ENCODE peak calls at places on chromosomes 13 and 19, in five cellular contexts. U, A, X, V and I are unnamed samples.

GRCh38 chr19:6480843-6481415 is 658 bp downstream of the DENND1C start:
- DNase-seq in U (no peak), A (no peak), X (no peak), V (no peak), I (peak; percentile 19)

GRCh38 chr13:44903596-44903995 is 85.7 kb downstream of the NUFIP1 start:
- DNase-seq in U (peak; percentile 96), A (no peak), X (no peak), V (peak; percentile 16), I (no peak)

GRCh38 chr13:71979616-71980015 is 112.6 kb upstream of the DACH1 start:
- DNase-seq in U (no peak), A (no peak), X (no peak), V (no peak), I (peak; percentile 2)

GRCh38 chr19:6971366-6971765 is 49.9 kb downstream of the MBD3L2B start:
- DNase-seq in U (no peak), A (no peak), X (no peak), V (no peak), I (no peak)

GRCh38 chr13:25980255-25980654 is 71.6 kb downstream of the SHISA2 start:
- DNase-seq in U (no peak), A (no peak), X (no peak), V (peak; percentile 9), I (peak; percentile 78)

GRCh38 chr19:3034194-3034844 is 5.2 kb upstream of the TLE2 start:
- DNase-seq in U (no peak), A (no peak), X (no peak), V (no peak), I (no peak)

GRCh38 chr19:15101479-15102082 is 5.6 kb upstream of the SYDE1 start:
- DNase-seq in U (no peak), A (peak; percentile 27), X (peak; percentile 58), V (no peak), I (peak; percentile 77)

GRCh38 chr19:18097217-18097992 is at the start of gene MAST3:
- DNase-seq in U (peak; percentile 92), A (peak; percentile 93), X (peak; percentile 90), V (peak; percentile 81), I (peak; percentile 100)

GRCh38 chr13:77478645-77478997 is 56.9 kb upstream of the SCEL start:
- DNase-seq in U (no peak), A (no peak), X (no peak), V (no peak), I (no peak)